ENCODE peak calls at places on chromosomes 13 and 19, in four cellular contexts. Y is NB4, W is lower leg skin, T is adrenal gland. D is an unnamed sample.

GRCh38 chr19:39946532-39946931 is 12.1 kb upstream of the FCGBP start:
- DNase-seq in W (no peak), T (no peak), Y (peak; percentile 74), D (no peak)

GRCh38 chr13:40271931-40272775 is 394.3 kb downstream of the FOXO1 start:
- DNase-seq in Y (peak; percentile 32), T (peak; percentile 45), W (peak; percentile 90), D (no peak)

GRCh38 chr19:6062961-6063575 is 47.2 kb downstream of the RFX2 start:
- DNase-seq in Y (no peak), W (no peak), T (no peak), D (no peak)

GRCh38 chr19:2340496-2341246 is 12.2 kb downstream of the SPPL2B start:
- DNase-seq in Y (no peak), T (no peak), W (no peak), D (no peak)

GRCh38 chr19:29379257-29379986 is 146.4 kb upstream of the VSTM2B start:
- DNase-seq in W (no peak), T (no peak), Y (no peak), D (no peak)

GRCh38 chr19:38736413-38737280 is 7.6 kb downstream of the CAPN12 start:
- DNase-seq in W (peak; percentile 45), T (peak; percentile 46), Y (peak; percentile 19), D (no peak)

GRCh38 chr19:6071103-6071485 is 39.2 kb downstream of the RFX2 start:
- DNase-seq in T (no peak), Y (no peak), W (no peak), D (no peak)

GRCh38 chr19:17391371-17392151 is 2.4 kb downstream of the CCDC194 start:
- DNase-seq in W (no peak), T (no peak), Y (peak; percentile 80), D (peak; percentile 50)

GRCh38 chr13:79779761-79780160 is 298.8 kb downstream of the NDFIP2 start:
- DNase-seq in Y (peak; percentile 30), W (peak; percentile 59), T (peak; percentile 26), D (peak; percentile 85)

GRCh38 chr13:50801087-50801931 is 42.2 kb downstream of the DLEU7 start:
- DNase-seq in T (peak; percentile 48), W (peak; percentile 30), Y (peak; percentile 91), D (peak; percentile 84)

GRCh38 chr19:52987221-52987620 is 24.5 kb upstream of the ZNF816 start:
- DNase-seq in W (no peak), T (no peak), Y (no peak), D (no peak)

GRCh38 chr19:51439021-51439465 is 19.2 kb downstream of the SIGLEC8 start:
- DNase-seq in W (no peak), Y (peak; percentile 67), T (no peak), D (peak; percentile 75)

GRCh38 chr13:23808803-23809202 is 80.4 kb downstream of the MIPEP start:
- DNase-seq in W (no peak), T (no peak), Y (no peak), D (no peak)

GRCh38 chr13:97348569-97349100 is 85.3 kb upstream of the RAP2A start:
- DNase-seq in W (no peak), Y (no peak), T (no peak), D (no peak)

GRCh38 chr19:36049080-36049698 is 4.9 kb downstream of the THAP8 start:
- DNase-seq in W (no peak), T (no peak), Y (no peak), D (no peak)

GRCh38 chr19:49997709-49998108 is 27.5 kb downstream of the VRK3 start:
- DNase-seq in W (no peak), T (no peak), Y (peak; percentile 61), D (peak; percentile 17)

GRCh38 chr19:19067276-19068072 is 3.7 kb downstream of the SLC25A42 start:
- DNase-seq in W (peak; percentile 36), Y (peak; percentile 48), T (no peak), D (no peak)

GRCh38 chr13:112961457-112962369 is 7.3 kb upstream of the MCF2L start:
- DNase-seq in Y (no peak), T (peak; percentile 6), W (no peak), D (no peak)

GRCh38 chr13:110758195-110758594 is 44.7 kb downstream of the ING1 start:
- DNase-seq in W (no peak), Y (no peak), T (no peak), D (no peak)

GRCh38 chr19:6164906-6165531 is 29.6 kb downstream of the ACSBG2 start:
- DNase-seq in Y (no peak), T (no peak), W (no peak), D (no peak)

GRCh38 chr19:16482745-16483144 is 11.0 kb upstream of the EPS15L1 start:
- DNase-seq in W (no peak), Y (no peak), T (no peak), D (no peak)

GRCh38 chr13:113083402-113084061 is 22.1 kb upstream of the F7 start:
- DNase-seq in W (peak; percentile 62), Y (no peak), T (peak; percentile 19), D (no peak)

GRCh38 chr13:29383476-29383875 is 212.0 kb downstream of the SLC7A1 start:
- DNase-seq in W (no peak), T (no peak), Y (no peak), D (no peak)

GRCh38 chr19:861756-862528 is 2.5 kb downstream of the CFD start:
- DNase-seq in T (peak; percentile 59), Y (peak; percentile 45), W (no peak), D (peak; percentile 38)

GRCh38 chr19:11005521-11005920 is 44.7 kb downstream of the SMARCA4 start:
- DNase-seq in Y (no peak), T (no peak), W (no peak), D (no peak)